ENCODE peak calls at places on chromosomes 7 and 10, in five cellular contexts. J is thoracic aorta, A is gastrocnemius medialis, S is epithelial cell of esophagus, W is GM20000. L is an unnamed sample.

GRCh38 chr7:123824754-123825067 is 20.3 kb upstream of the HYAL4 start:
- DNase-seq in J (no peak), S (peak; percentile 16), A (no peak), W (no peak), L (no peak)

GRCh38 chr10:15333909-15334649 is 37.0 kb downstream of the FAM171A1 start:
- DNase-seq in S (no peak), A (no peak), J (no peak), W (no peak), L (no peak)

GRCh38 chr7:43954524-43955228 is 28.4 kb downstream of the UBE2D4 start:
- DNase-seq in A (peak; percentile 28), J (no peak), S (peak; percentile 62), W (peak; percentile 50), L (peak; percentile 20)

GRCh38 chr7:66255533-66256100 is 50.5 kb downstream of the TPST1 start:
- DNase-seq in J (no peak), S (peak; percentile 67), W (no peak), A (no peak), L (no peak)

GRCh38 chr10:89566095-89566950 is 30.9 kb upstream of the SLC16A12 start:
- DNase-seq in A (no peak), W (no peak), S (no peak), J (no peak), L (no peak)

GRCh38 chr10:75739454-75740143 is 308.2 kb downstream of the LRMDA start:
- DNase-seq in W (no peak), J (no peak), A (no peak), S (no peak), L (no peak)

GRCh38 chr10:21995557-21995956 is 8.0 kb downstream of the DNAJC1 start:
- DNase-seq in W (no peak), S (peak; percentile 60), A (no peak), J (no peak), L (no peak)

GRCh38 chr10:120514035-120514620 is 57.1 kb downstream of the PLPP4 start:
- DNase-seq in A (no peak), J (no peak), W (peak; percentile 20), S (peak; percentile 83), L (peak; percentile 78)

GRCh38 chr7:77457779-77458178 is 41.6 kb upstream of the GSAP start:
- DNase-seq in W (no peak), J (no peak), S (no peak), A (no peak), L (no peak)

GRCh38 chr10:130412317-130412716 is 276.1 kb downstream of the GLRX3 start:
- DNase-seq in S (no peak), J (no peak), W (no peak), A (no peak), L (no peak)

GRCh38 chr7:108581655-108582491 is 12.2 kb downstream of the DNAJB9 start:
- DNase-seq in S (no peak), W (no peak), A (no peak), J (no peak), L (no peak)

GRCh38 chr7:156220701-156221100 is 408.4 kb upstream of the SHH start:
- DNase-seq in W (no peak), J (no peak), S (no peak), A (no peak), L (no peak)

GRCh38 chr7:87596136-87596535 is 4.5 kb downstream of the ABCB1 start:
- DNase-seq in A (no peak), S (no peak), J (no peak), W (no peak), L (no peak)

GRCh38 chr7:28802450-28802849 is 155.7 kb downstream of the TRIL start:
- DNase-seq in A (no peak), W (no peak), S (no peak), J (no peak), L (no peak)

GRCh38 chr10:114500643-114501042 is 96.3 kb upstream of the AFAP1L2 start:
- DNase-seq in W (no peak), A (no peak), J (no peak), S (peak; percentile 23), L (no peak)

GRCh38 chr10:51423121-51423452 is 276.3 kb downstream of the CSTF2T start:
- DNase-seq in W (no peak), A (no peak), S (no peak), J (no peak), L (no peak)

GRCh38 chr7:141418087-141418486 is 133.1 kb upstream of the AGK start:
- DNase-seq in W (no peak), A (no peak), J (no peak), S (no peak), L (no peak)

GRCh38 chr10:14571866-14572507 is 202.7 kb downstream of the FAM107B start:
- DNase-seq in A (no peak), W (peak; percentile 50), J (peak; percentile 41), S (peak; percentile 96), L (no peak)

GRCh38 chr10:23081156-23081833 is 14.1 kb upstream of the MSRB2 start:
- DNase-seq in J (no peak), W (no peak), A (no peak), S (peak; percentile 38), L (no peak)

GRCh38 chr10:116723428-116724281 is 18.7 kb downstream of the HSPA12A start:
- DNase-seq in W (no peak), A (no peak), J (no peak), S (no peak), L (no peak)

GRCh38 chr7:139232893-139233292 is 1.9 kb downstream of the UBN2 start:
- DNase-seq in S (peak; percentile 79), A (no peak), W (no peak), J (no peak), L (no peak)

GRCh38 chr10:76302936-76303656 is 871.7 kb downstream of the LRMDA start:
- DNase-seq in W (no peak), A (no peak), J (no peak), S (no peak), L (no peak)

GRCh38 chr10:97708976-97709745 is 4.4 kb upstream of the MARVELD1 start:
- DNase-seq in J (peak; percentile 70), S (peak; percentile 75), A (peak; percentile 51), W (no peak), L (peak; percentile 61)

GRCh38 chr7:141251957-141252356 is 178.1 kb downstream of the TMEM178B start:
- DNase-seq in A (no peak), J (no peak), S (no peak), W (no peak), L (no peak)

GRCh38 chr7:119196183-119196582 is 971.7 kb downstream of the ANKRD7 start:
- DNase-seq in A (no peak), J (no peak), W (no peak), S (peak; percentile 53), L (no peak)

GRCh38 chr10:27658788-27659187 is 86.8 kb downstream of the MKX start:
- DNase-seq in A (no peak), J (no peak), S (peak; percentile 73), W (no peak), L (no peak)

GRCh38 chr7:147062897-147063296 is 946.3 kb downstream of the CNTNAP2 start:
- DNase-seq in S (no peak), W (no peak), J (no peak), A (no peak), L (no peak)

GRCh38 chr7:140297192-140297591 is 101.1 kb downstream of the SLC37A3 start:
- DNase-seq in J (no peak), A (no peak), W (no peak), S (no peak), L (no peak)

DNA sequence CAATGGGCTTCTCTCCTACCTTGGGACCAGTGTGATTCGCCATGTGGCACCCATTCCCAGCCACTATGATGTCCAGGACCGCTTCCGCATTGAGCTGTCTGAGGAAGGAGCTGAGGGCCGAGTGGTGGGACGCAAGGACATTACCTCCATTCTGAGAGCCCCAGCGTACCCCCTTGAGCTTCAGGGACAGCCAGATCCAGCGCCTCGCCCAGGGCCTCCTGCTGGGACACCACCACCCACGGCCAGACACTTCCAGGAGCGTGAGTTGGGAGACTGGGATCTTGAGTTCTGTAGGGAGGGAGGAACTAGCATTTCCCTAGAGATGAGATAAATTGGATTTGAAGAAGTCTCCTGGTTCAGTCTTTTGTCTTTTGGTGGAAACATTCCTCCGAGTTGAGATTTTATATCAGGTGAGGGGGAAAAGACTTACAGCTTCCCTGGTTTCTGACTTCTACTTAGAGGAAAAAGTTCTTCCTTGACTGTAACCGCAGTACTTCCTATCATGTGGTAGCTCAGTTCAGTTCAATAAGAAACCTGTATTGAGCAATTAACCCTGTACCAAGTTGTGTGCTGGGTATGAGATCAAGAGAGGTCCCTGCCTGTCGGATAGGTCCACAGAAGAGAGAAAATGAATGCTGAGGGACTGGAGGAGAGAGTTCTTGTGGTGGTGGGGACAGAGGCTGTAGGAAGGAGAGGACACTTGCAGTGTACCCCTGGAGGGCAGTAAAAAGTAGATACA is 1.3 kb downstream of the MOSPD3 start:
- DNase-seq in A (no peak), S (no peak), J (no peak), W (no peak), L (no peak)
- TF ChIP-seq CTCF in A (no peak), S (no peak), J (no peak), W (no peak), L (no peak)

GRCh38 chr7:16993543-16993942 is 111.8 kb upstream of the AGR3 start:
- DNase-seq in S (no peak), J (no peak), W (no peak), A (no peak), L (no peak)

GRCh38 chr7:16986775-16987174 is 105.0 kb upstream of the AGR3 start:
- DNase-seq in S (no peak), W (no peak), A (no peak), J (no peak), L (no peak)

GRCh38 chr7:16985621-16986020 is 103.8 kb upstream of the AGR3 start:
- DNase-seq in S (peak; percentile 78), A (no peak), W (no peak), J (no peak), L (no peak)

GRCh38 chr7:16991551-16991950 is 109.8 kb upstream of the AGR3 start:
- DNase-seq in J (no peak), A (no peak), S (no peak), W (no peak), L (no peak)

GRCh38 chr7:16989883-16990413 is 108.2 kb upstream of the AGR3 start:
- DNase-seq in A (peak; percentile 62), J (peak; percentile 10), W (no peak), S (peak; percentile 95), L (no peak)
- TF ChIP-seq CTCF in A (no peak), J (no peak), W (no peak), S (no peak), L (no peak)

DNA sequence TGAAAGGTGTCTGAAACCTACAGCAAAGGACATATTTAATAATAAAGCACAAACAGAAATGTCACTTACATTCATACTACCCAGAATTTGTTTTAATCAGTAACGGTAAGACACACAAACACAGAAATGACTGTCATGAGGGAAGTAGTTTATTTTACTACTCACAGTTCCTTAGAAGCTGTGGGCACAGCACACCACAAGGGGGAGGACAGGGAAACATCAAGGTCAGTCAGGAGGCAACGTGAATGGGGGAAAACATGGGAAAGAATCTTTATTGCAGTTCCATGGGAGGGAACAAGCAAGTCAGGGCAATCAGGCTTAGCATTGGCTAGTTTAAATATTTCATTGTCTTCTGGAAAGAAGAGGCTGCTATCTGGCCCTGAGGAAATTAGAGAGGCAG is 123.8 kb upstream of the PDSS1 start:
- DNase-seq in W (no peak), S (no peak), J (no peak), A (no peak), L (no peak)
- TF ChIP-seq CTCF in W (no peak), S (peak; percentile 18), J (no peak), A (no peak), L (peak; percentile 18)

DNA sequence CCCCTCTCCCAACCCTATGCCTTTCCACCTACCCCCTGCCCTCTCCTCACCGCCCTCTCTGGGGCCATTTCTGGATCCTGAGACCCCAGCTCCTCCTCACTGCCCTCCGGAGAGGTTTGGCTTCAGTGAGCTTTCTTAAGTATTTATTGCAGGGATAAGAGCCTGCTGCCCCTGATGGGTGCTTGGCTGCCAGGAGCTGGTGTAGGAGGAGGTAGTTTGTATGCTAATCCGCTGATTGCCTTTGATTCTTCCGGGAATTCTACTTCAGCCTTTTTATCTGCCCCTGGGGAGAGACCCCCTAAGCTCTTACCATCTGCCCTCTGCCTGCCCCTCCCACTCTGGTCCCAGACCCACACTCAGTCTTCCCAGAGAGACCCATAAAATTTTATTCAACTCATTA is 263.5 kb upstream of the PODXL start:
- DNase-seq in A (no peak), J (no peak), S (no peak), W (no peak), L (no peak)
- TF ChIP-seq CTCF in A (no peak), J (no peak), S (no peak), W (no peak), L (no peak)

L was measured in endothelial cell.